ENCODE peak calls at places on chromosomes 13 and 19, in five cellular contexts. One of them, this sample, is unnamed.

GRCh38 chr19:32067686-32068085 is 277.7 kb upstream of the ZNF507 start:
- DNase-seq in transverse colon: no peak
- DNase-seq in cardiac fibroblast: no peak
- DNase-seq in mucosa of descending colon: no peak
- DNase-seq in AG10803: no peak
- DNase-seq in this sample: no peak

GRCh38 chr13:94444826-94445225 is 34.7 kb downstream of the DCT start:
- DNase-seq in transverse colon: no peak
- DNase-seq in cardiac fibroblast: no peak
- DNase-seq in mucosa of descending colon: no peak
- DNase-seq in AG10803: no peak
- DNase-seq in this sample: no peak

GRCh38 chr19:19578241-19578640 is 40.2 kb downstream of the CILP2 start:
- DNase-seq in transverse colon: no peak
- DNase-seq in cardiac fibroblast: no peak
- DNase-seq in mucosa of descending colon: no peak
- DNase-seq in AG10803: no peak
- DNase-seq in this sample: no peak

GRCh38 chr19:40954573-40954972 is 36.5 kb upstream of the CYP2B6 start:
- DNase-seq in transverse colon: no peak
- DNase-seq in cardiac fibroblast: peak
- DNase-seq in mucosa of descending colon: no peak
- DNase-seq in AG10803: no peak
- DNase-seq in this sample: no peak

GRCh38 chr13:70339738-70340137 is 231.5 kb upstream of the KLHL1 start:
- DNase-seq in transverse colon: no peak
- DNase-seq in cardiac fibroblast: peak
- DNase-seq in mucosa of descending colon: peak
- DNase-seq in AG10803: no peak
- DNase-seq in this sample: peak

GRCh38 chr19:6318772-6319171 is 14.6 kb downstream of the ACER1 start:
- DNase-seq in transverse colon: no peak
- DNase-seq in cardiac fibroblast: peak
- DNase-seq in mucosa of descending colon: no peak
- DNase-seq in AG10803: peak
- DNase-seq in this sample: no peak

GRCh38 chr19:2333027-2333806 is 4.7 kb downstream of the SPPL2B start:
- DNase-seq in transverse colon: peak
- DNase-seq in cardiac fibroblast: no peak
- DNase-seq in mucosa of descending colon: peak
- DNase-seq in AG10803: no peak
- DNase-seq in this sample: peak

GRCh38 chr19:1945899-1946298 is 4.9 kb downstream of the CSNK1G2 start:
- DNase-seq in transverse colon: peak
- DNase-seq in cardiac fibroblast: peak
- DNase-seq in mucosa of descending colon: peak
- DNase-seq in AG10803: peak
- DNase-seq in this sample: peak

GRCh38 chr13:95281258-95281602 is 20.0 kb downstream of the ABCC4 start:
- DNase-seq in transverse colon: no peak
- DNase-seq in cardiac fibroblast: no peak
- DNase-seq in mucosa of descending colon: no peak
- DNase-seq in AG10803: peak
- DNase-seq in this sample: no peak

GRCh38 chr13:30103161-30103858 is 204.0 kb downstream of the KATNAL1 start:
- DNase-seq in transverse colon: no peak
- DNase-seq in cardiac fibroblast: no peak
- DNase-seq in mucosa of descending colon: no peak
- DNase-seq in AG10803: no peak
- DNase-seq in this sample: no peak

GRCh38 chr13:36736119-36736726 is 62.4 kb downstream of the SERTM1 start:
- DNase-seq in transverse colon: peak
- DNase-seq in cardiac fibroblast: peak
- DNase-seq in mucosa of descending colon: peak
- DNase-seq in AG10803: peak
- DNase-seq in this sample: peak

GRCh38 chr19:15612342-15612741 is 2.7 kb upstream of the CYP4F8 start:
- DNase-seq in transverse colon: no peak
- DNase-seq in cardiac fibroblast: no peak
- DNase-seq in mucosa of descending colon: no peak
- DNase-seq in AG10803: no peak
- DNase-seq in this sample: no peak

GRCh38 chr19:16524991-16525734 is 17.1 kb downstream of the CHERP start:
- DNase-seq in transverse colon: no peak
- DNase-seq in cardiac fibroblast: no peak
- DNase-seq in mucosa of descending colon: no peak
- DNase-seq in AG10803: no peak
- DNase-seq in this sample: no peak

GRCh38 chr13:83709751-83710515 is 172.3 kb downstream of the SLITRK1 start:
- DNase-seq in transverse colon: no peak
- DNase-seq in cardiac fibroblast: no peak
- DNase-seq in mucosa of descending colon: no peak
- DNase-seq in AG10803: no peak
- DNase-seq in this sample: no peak

GRCh38 chr13:47426126-47426849 is 529.4 kb upstream of the HTR2A start:
- DNase-seq in transverse colon: peak
- DNase-seq in cardiac fibroblast: peak
- DNase-seq in mucosa of descending colon: peak
- DNase-seq in AG10803: peak
- DNase-seq in this sample: no peak

GRCh38 chr13:114112231-114112825 is 20.1 kb downstream of the RASA3 start:
- DNase-seq in transverse colon: peak
- DNase-seq in cardiac fibroblast: no peak
- DNase-seq in mucosa of descending colon: no peak
- DNase-seq in AG10803: no peak
- DNase-seq in this sample: no peak

GRCh38 chr13:42048625-42049453 is at the start of gene DGKH:
- DNase-seq in transverse colon: peak
- DNase-seq in cardiac fibroblast: peak
- DNase-seq in mucosa of descending colon: peak
- DNase-seq in AG10803: peak
- DNase-seq in this sample: peak
- TF ChIP-seq CTCF in transverse colon: peak
- TF ChIP-seq CTCF in cardiac fibroblast: no peak
- TF ChIP-seq CTCF in mucosa of descending colon: no peak
- TF ChIP-seq CTCF in AG10803: no peak
- TF ChIP-seq CTCF in this sample: no peak

DNA sequence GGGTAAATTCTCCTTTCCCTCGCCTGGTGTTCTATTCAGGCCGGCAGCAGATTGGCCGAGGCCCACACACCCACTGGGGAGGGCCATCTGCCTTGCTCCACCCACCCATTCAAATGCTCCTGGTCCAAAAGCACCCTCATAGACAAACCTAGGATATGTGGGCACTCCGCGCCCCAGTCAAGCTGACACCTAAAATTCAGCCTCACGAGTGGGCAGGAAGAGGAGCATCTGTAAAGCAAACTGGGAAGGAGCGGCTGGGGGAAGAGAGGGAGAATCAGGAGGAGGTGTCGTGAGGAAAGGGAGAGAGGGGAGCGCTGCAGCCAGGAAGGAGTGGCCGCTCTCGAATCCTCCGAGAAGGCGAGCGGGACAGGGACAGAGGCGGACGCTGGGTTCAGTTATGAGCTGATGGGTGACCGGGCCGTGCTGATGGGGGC is 136.9 kb downstream of the USP12 start:
- DNase-seq in transverse colon: no peak
- DNase-seq in cardiac fibroblast: no peak
- DNase-seq in mucosa of descending colon: no peak
- DNase-seq in AG10803: no peak
- DNase-seq in this sample: no peak
- H3K4me3 ChIP-seq in transverse colon: no peak
- H3K4me3 ChIP-seq in cardiac fibroblast: peak
- H3K4me3 ChIP-seq in mucosa of descending colon: no peak
- H3K4me3 ChIP-seq in AG10803: peak
- H3K4me3 ChIP-seq in this sample: no peak

GRCh38 chr13:81017525-81018152 is 676.7 kb upstream of the SPRY2 start:
- DNase-seq in transverse colon: no peak
- DNase-seq in cardiac fibroblast: peak
- DNase-seq in mucosa of descending colon: no peak
- DNase-seq in AG10803: peak
- DNase-seq in this sample: no peak

DNA sequence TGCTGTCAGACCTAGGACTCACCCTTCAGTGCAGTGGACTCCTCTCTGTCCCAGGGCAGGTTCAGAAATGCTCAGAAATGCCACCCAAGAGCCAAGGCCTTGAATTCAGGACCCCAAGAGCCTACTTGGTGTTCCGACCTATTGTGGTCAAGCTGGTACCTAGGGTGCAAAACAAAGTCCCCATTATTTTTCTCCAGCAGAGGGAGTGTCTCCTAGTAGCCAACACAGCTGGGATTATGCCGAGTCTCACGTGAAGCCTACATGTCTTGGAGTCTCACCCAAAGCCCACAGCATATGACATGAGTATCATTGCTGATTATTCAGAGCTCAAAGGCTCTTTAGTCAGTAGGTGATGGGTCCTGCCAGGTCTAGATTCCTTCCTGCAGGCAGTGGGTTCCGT is 671.1 kb upstream of the SPRY2 start:
- DNase-seq in transverse colon: no peak
- DNase-seq in cardiac fibroblast: no peak
- DNase-seq in mucosa of descending colon: no peak
- DNase-seq in AG10803: no peak
- DNase-seq in this sample: no peak
- TF ChIP-seq CTCF in transverse colon: no peak
- TF ChIP-seq CTCF in cardiac fibroblast: no peak
- TF ChIP-seq CTCF in mucosa of descending colon: no peak
- TF ChIP-seq CTCF in AG10803: no peak
- TF ChIP-seq CTCF in this sample: no peak

GRCh38 chr19:4454621-4454951 is 3.0 kb downstream of the UBXN6 start:
- DNase-seq in transverse colon: no peak
- DNase-seq in cardiac fibroblast: no peak
- DNase-seq in mucosa of descending colon: no peak
- DNase-seq in AG10803: no peak
- DNase-seq in this sample: no peak
- H3K4me3 ChIP-seq in transverse colon: no peak
- H3K4me3 ChIP-seq in cardiac fibroblast: peak
- H3K4me3 ChIP-seq in mucosa of descending colon: no peak
- H3K4me3 ChIP-seq in AG10803: peak
- H3K4me3 ChIP-seq in this sample: no peak

DNA sequence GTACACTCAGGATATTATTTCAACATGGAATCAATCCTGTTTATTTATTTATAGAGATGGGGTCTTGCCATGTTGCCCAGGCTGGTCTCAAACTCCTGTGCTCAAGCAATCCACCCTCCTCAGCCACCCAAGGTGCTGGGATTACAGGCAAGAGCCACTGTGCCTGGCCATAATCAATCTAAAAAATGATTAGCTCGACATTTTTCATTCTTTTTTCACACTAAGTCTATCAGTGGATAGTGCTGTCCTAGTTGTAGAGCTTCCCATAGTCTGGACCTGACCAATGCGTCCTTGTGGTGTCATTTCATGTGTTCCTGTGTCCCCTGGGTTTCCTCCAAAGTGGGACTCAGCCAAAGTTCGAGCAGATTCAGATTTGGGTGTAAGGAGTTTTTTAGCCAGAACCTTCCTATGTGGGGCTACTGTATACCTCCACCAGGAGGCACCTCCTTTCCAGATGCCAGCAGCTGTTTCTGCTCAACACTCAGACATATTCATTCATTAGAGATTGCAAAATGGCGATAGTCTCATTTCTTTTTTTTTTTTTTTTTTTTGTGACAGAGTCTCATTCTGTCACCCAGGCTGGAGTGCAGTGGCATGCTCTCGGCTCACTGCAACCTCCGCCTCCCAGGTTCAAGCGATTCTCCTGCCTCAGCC is 61.1 kb downstream of the MAP4K1 start:
- DNase-seq in transverse colon: no peak
- DNase-seq in cardiac fibroblast: no peak
- DNase-seq in mucosa of descending colon: no peak
- DNase-seq in AG10803: peak
- DNase-seq in this sample: no peak
- TF ChIP-seq CTCF in transverse colon: no peak
- TF ChIP-seq CTCF in cardiac fibroblast: peak
- TF ChIP-seq CTCF in mucosa of descending colon: no peak
- TF ChIP-seq CTCF in AG10803: no peak
- TF ChIP-seq CTCF in this sample: no peak

GRCh38 chr13:82693607-82694006 is 1188.7 kb downstream of the SLITRK1 start:
- DNase-seq in transverse colon: no peak
- DNase-seq in cardiac fibroblast: no peak
- DNase-seq in mucosa of descending colon: no peak
- DNase-seq in AG10803: no peak
- DNase-seq in this sample: no peak

DNA sequence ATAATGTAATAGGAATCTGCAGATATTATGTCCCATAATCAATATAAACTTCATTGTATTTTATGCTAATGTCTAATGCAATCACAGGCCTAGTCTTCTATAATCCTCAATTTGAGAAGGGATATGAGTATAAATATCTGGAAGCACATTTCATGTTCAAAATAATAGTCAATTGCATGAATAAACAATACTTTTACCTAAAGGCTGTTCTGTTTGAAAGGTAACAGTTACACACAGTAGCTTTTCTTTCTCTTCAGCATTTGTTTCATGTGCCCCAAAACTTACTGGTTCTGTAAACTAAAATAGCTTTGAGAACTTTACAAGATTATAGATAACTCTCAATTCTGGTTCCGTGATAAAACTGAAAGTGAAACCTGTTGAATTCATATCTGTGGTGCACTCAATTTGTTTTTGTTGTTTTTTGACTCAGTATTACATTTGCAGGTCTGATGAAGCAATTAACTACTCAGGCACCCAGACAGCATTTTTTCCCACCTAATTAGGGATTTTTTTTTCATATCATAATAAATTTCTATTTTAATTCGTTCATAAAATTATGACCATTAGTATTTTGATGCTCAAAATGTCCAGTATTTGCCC is 1193.8 kb downstream of the SLITRK1 start:
- DNase-seq in transverse colon: no peak
- DNase-seq in cardiac fibroblast: peak
- DNase-seq in mucosa of descending colon: no peak
- DNase-seq in AG10803: no peak
- DNase-seq in this sample: no peak
- H3K4me3 ChIP-seq in transverse colon: no peak
- H3K4me3 ChIP-seq in cardiac fibroblast: peak
- H3K4me3 ChIP-seq in mucosa of descending colon: no peak
- H3K4me3 ChIP-seq in AG10803: peak
- H3K4me3 ChIP-seq in this sample: no peak

DNA sequence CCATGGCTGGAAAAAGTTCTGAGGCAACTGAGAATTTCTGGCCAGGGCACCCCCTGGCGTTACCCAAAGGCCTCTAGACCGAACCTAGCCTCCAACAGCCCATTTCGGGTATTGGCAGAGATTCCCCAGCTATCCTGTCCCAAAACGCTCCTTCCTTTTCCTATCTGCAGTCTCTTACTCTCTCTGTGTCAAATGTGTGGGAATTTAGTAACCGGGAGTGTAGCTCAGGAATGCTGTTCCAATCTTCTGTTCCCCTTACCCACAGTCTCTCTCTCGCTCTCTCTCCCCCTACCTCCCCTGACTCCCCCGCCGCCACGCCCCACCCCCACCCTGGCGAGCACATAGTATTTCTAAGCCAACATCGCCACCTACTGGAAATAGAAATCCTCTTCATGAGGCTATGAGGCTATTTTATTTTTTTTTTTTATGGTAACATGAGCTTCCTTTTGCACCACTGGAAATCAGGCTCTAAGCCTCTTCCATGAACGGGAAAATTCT is 27.0 kb downstream of the OXGR1 start:
- DNase-seq in transverse colon: no peak
- DNase-seq in cardiac fibroblast: peak
- DNase-seq in mucosa of descending colon: no peak
- DNase-seq in AG10803: no peak
- DNase-seq in this sample: no peak
- TF ChIP-seq CTCF in transverse colon: peak
- TF ChIP-seq CTCF in cardiac fibroblast: no peak
- TF ChIP-seq CTCF in mucosa of descending colon: no peak
- TF ChIP-seq CTCF in AG10803: no peak
- TF ChIP-seq CTCF in this sample: no peak

This sample was measured in body of pancreas.